ENCODE peak calls at places on chromosomes 11 and 22, in seven cellular contexts. P, D, K, W, G, Y and M are unnamed samples.

GRCh38 chr11:44763111-44763820 is 36.5 kb downstream of the TSPAN18 start:
- DNase-seq in P (no peak), D (peak; percentile 55), K (no peak), W (no peak), G (no peak), Y (peak; percentile 12), M (no peak)

GRCh38 chr11:66124564-66124963 is 54.5 kb downstream of the PACS1 start:
- DNase-seq in P (no peak), D (no peak), K (no peak), W (no peak), G (peak; percentile 58), Y (no peak), M (no peak)

GRCh38 chr11:125258626-125259025 is 94.1 kb downstream of the PKNOX2 start:
- DNase-seq in P (no peak), D (no peak), K (no peak), W (no peak), G (no peak), Y (no peak), M (no peak)

GRCh38 chr22:49359061-49359460 is 468.6 kb downstream of the BRD1 start:
- DNase-seq in P (no peak), D (no peak), K (no peak), W (no peak), G (no peak), Y (no peak), M (no peak)

GRCh38 chr11:132716037-132716436 is 816.3 kb downstream of the OPCML start:
- DNase-seq in P (no peak), D (no peak), K (no peak), W (no peak), G (no peak), Y (no peak), M (no peak)

GRCh38 chr22:30044369-30044768 is 35.9 kb upstream of the HORMAD2 start:
- DNase-seq in P (peak; percentile 51), D (no peak), K (peak; percentile 78), W (peak; percentile 44), G (peak; percentile 83), Y (no peak), M (peak; percentile 72)

GRCh38 chr11:18721576-18722292 is 4.3 kb downstream of the IGSF22 start:
- DNase-seq in P (peak; percentile 40), D (peak; percentile 62), K (no peak), W (peak; percentile 44), G (peak; percentile 25), Y (no peak), M (no peak)

GRCh38 chr11:124402326-124402922 is 3.6 kb upstream of the OR8B3 start:
- DNase-seq in P (peak; percentile 86), D (peak; percentile 62), K (peak; percentile 74), W (peak; percentile 57), G (peak; percentile 84), Y (no peak), M (peak; percentile 62)

GRCh38 chr11:103465555-103466140 is 356.4 kb downstream of the DYNC2H1 start:
- DNase-seq in P (no peak), D (no peak), K (no peak), W (no peak), G (peak; percentile 16), Y (no peak), M (no peak)

GRCh38 chr11:123111465-123111864 is 49.5 kb upstream of the HSPA8 start:
- DNase-seq in P (no peak), D (peak; percentile 81), K (no peak), W (no peak), G (peak; percentile 42), Y (no peak), M (no peak)

GRCh38 chr11:15113381-15113780 is 1.3 kb upstream of the INSC start:
- DNase-seq in P (no peak), D (no peak), K (no peak), W (no peak), G (no peak), Y (no peak), M (no peak)

GRCh38 chr22:44691796-44692661 is 10.0 kb upstream of the PRR5 start:
- DNase-seq in P (no peak), D (no peak), K (no peak), W (no peak), G (no peak), Y (no peak), M (no peak)

GRCh38 chr22:27433585-27434190 is 367.9 kb downstream of the MN1 start:
- DNase-seq in P (no peak), D (peak; percentile 43), K (no peak), W (peak; percentile 35), G (no peak), Y (no peak), M (no peak)

GRCh38 chr11:107648247-107648646 is 57.3 kb downstream of the ELMOD1 start:
- DNase-seq in P (no peak), D (no peak), K (no peak), W (no peak), G (no peak), Y (no peak), M (no peak)

GRCh38 chr22:46578824-46579561 is 41.2 kb upstream of the GRAMD4 start:
- DNase-seq in P (peak; percentile 81), D (no peak), K (no peak), W (peak; percentile 58), G (peak; percentile 54), Y (peak; percentile 75), M (no peak)

GRCh38 chr11:70885721-70886305 is 366.6 kb downstream of the SHANK2 start:
- DNase-seq in P (no peak), D (no peak), K (no peak), W (no peak), G (peak; percentile 8), Y (no peak), M (no peak)

GRCh38 chr11:118132385-118133151 is 20.1 kb downstream of the SCN4B start:
- DNase-seq in P (no peak), D (no peak), K (no peak), W (no peak), G (no peak), Y (no peak), M (no peak)

GRCh38 chr22:31122196-31122531 is 602 bp upstream of the INPP5J start:
- DNase-seq in P (peak; percentile 61), D (no peak), K (no peak), W (no peak), G (no peak), Y (no peak), M (no peak)

GRCh38 chr22:38869663-38870062 is 2.4 kb downstream of the CBX6 start:
- DNase-seq in P (no peak), D (no peak), K (no peak), W (no peak), G (no peak), Y (peak; percentile 44), M (no peak)

GRCh38 chr22:36417281-36417686 is 29.5 kb upstream of the MYH9 start:
- DNase-seq in P (peak; percentile 58), D (no peak), K (no peak), W (peak; percentile 90), G (peak; percentile 53), Y (no peak), M (no peak)

GRCh38 chr11:122077459-122077858 is 38.6 kb downstream of the BLID start:
- DNase-seq in P (no peak), D (no peak), K (no peak), W (no peak), G (no peak), Y (no peak), M (no peak)

GRCh38 chr11:12123799-12124198 is 13.4 kb downstream of the MICAL2 start:
- DNase-seq in P (no peak), D (no peak), K (no peak), W (no peak), G (peak; percentile 65), Y (no peak), M (no peak)

GRCh38 chr11:12121011-12121410 is 10.6 kb downstream of the MICAL2 start:
- DNase-seq in P (no peak), D (peak; percentile 60), K (no peak), W (no peak), G (no peak), Y (no peak), M (no peak)

GRCh38 chr11:12123177-12123576 is 12.8 kb downstream of the MICAL2 start:
- DNase-seq in P (no peak), D (no peak), K (peak; percentile 39), W (no peak), G (peak; percentile 79), Y (no peak), M (no peak)

GRCh38 chr11:12121504-12121903 is 11.1 kb downstream of the MICAL2 start:
- DNase-seq in P (no peak), D (no peak), K (no peak), W (no peak), G (no peak), Y (no peak), M (no peak)

GRCh38 chr11:12122083-12122482 is 11.7 kb downstream of the MICAL2 start:
- DNase-seq in P (no peak), D (no peak), K (no peak), W (peak; percentile 51), G (no peak), Y (no peak), M (no peak)
- TF ChIP-seq CTCF in P (no peak), D (peak; percentile 49), K (peak; percentile 47), W (peak; percentile 55), G (peak; percentile 36), Y (peak; percentile 43), M (peak; percentile 44)

GRCh38 chr11:1075341-1075911 is 752 bp downstream of the MUC2 start:
- DNase-seq in P (no peak), D (no peak), K (no peak), W (peak; percentile 8), G (no peak), Y (peak; percentile 35), M (no peak)
- H3K4me3 ChIP-seq in P (no peak overlapping the region), D (no peak overlapping the region), K (no peak overlapping the region), W (no peak overlapping the region), G (no peak overlapping the region), Y (no peak overlapping the region), M (no peak overlapping the region)

GRCh38 chr11:96337541-96338530 is 5.2 kb downstream of the MAML2 start:
- DNase-seq in P (peak; percentile 16), D (peak; percentile 49), K (no peak), W (no peak), G (peak; percentile 54), Y (no peak), M (no peak)

GRCh38 chr11:96340555-96340885 is 2.5 kb downstream of the MAML2 start:
- DNase-seq in P (no peak), D (no peak), K (no peak), W (no peak), G (peak; percentile 57), Y (no peak), M (no peak)

GRCh38 chr11:96341237-96342130 is 1.5 kb downstream of the MAML2 start:
- DNase-seq in P (peak; percentile 41), D (no peak), K (no peak), W (peak; percentile 33), G (peak; percentile 56), Y (peak; percentile 80), M (no peak)

GRCh38 chr11:96339704-96340554 is 3.1 kb downstream of the MAML2 start:
- DNase-seq in P (no peak), D (no peak), K (no peak), W (no peak), G (peak; percentile 38), Y (peak; percentile 73), M (no peak)

GRCh38 chr11:96338910-96339703 is 3.9 kb downstream of the MAML2 start:
- DNase-seq in P (peak; percentile 65), D (no peak), K (no peak), W (no peak), G (peak; percentile 43), Y (peak; percentile 73), M (no peak)
- TF ChIP-seq CTCF in P (no peak), D (no peak), K (no peak), W (no peak), G (no peak), Y (no peak), M (no peak)

DNA sequence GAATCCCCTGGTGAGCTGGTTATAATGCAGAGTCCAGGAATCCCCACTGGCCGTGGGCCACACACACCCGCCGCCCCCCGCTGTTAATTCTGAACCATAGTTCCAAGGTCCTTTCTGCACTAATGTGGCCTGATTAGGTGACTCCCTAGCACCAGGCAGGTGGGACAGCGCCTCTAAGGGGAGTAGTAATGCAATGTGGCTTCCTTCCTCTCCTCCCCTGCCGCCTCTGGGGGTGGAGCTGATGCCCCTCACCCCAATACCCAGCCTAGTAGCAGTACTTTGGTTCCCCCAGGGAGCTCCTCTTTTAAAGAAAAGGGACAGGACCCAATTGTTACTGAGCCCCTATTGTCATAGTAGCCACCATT is 14.4 kb downstream of the RTN4RL2 start:
- DNase-seq in P (no peak), D (no peak), K (no peak), W (no peak), G (no peak), Y (no peak), M (no peak)
- H3K4me3 ChIP-seq in P (no peak overlapping the region), D (no peak overlapping the region), K (no peak overlapping the region), W (no peak overlapping the region), G (no peak overlapping the region), Y (no peak overlapping the region), M (no peak overlapping the region)